ENCODE peak calls at places on chromosomes 6 and 20, in seven cellular contexts. One of them, this sample, is unnamed.

GRCh38 chr20:40639956-40640355 is 49.1 kb downstream of the MAFB start:
- ATAC-seq in upper lobe of right lung: no peak
- ATAC-seq in left ventricle myocardium superior: no peak
- ATAC-seq in GM12878: no peak
- ATAC-seq in right cardiac atrium: no peak
- ATAC-seq in stimulated activated naive CD8-positive, alpha-beta T cell treated with anti-CD3 and anti-CD28 coated beads, Interleukin-15, amount 100 ng/mL, for 72 hours: no peak
- ATAC-seq in gastroesophageal sphincter: no peak
- ATAC-seq in this sample: no peak

GRCh38 chr6:12296255-12296573 is 6.1 kb downstream of the EDN1 start:
- ATAC-seq in upper lobe of right lung: peak; percentile 20
- ATAC-seq in left ventricle myocardium superior: no peak
- ATAC-seq in GM12878: no peak
- ATAC-seq in right cardiac atrium: peak; percentile 81
- ATAC-seq in stimulated activated naive CD8-positive, alpha-beta T cell treated with anti-CD3 and anti-CD28 coated beads, Interleukin-15, amount 100 ng/mL, for 72 hours: no peak
- ATAC-seq in gastroesophageal sphincter: no peak
- ATAC-seq in this sample: peak; percentile 70

GRCh38 chr6:24918641-24919403 is 16.9 kb downstream of the RIPOR2 start:
- ATAC-seq in upper lobe of right lung: no peak
- ATAC-seq in left ventricle myocardium superior: peak; percentile 90
- ATAC-seq in GM12878: peak; percentile 67
- ATAC-seq in right cardiac atrium: peak; percentile 44
- ATAC-seq in stimulated activated naive CD8-positive, alpha-beta T cell treated with anti-CD3 and anti-CD28 coated beads, Interleukin-15, amount 100 ng/mL, for 72 hours: no peak
- ATAC-seq in gastroesophageal sphincter: no peak
- ATAC-seq in this sample: no peak

GRCh38 chr20:18154342-18154741 is 16.7 kb downstream of the KAT14 start:
- ATAC-seq in upper lobe of right lung: no peak
- ATAC-seq in left ventricle myocardium superior: no peak
- ATAC-seq in GM12878: no peak
- ATAC-seq in right cardiac atrium: no peak
- ATAC-seq in stimulated activated naive CD8-positive, alpha-beta T cell treated with anti-CD3 and anti-CD28 coated beads, Interleukin-15, amount 100 ng/mL, for 72 hours: no peak
- ATAC-seq in gastroesophageal sphincter: no peak
- ATAC-seq in this sample: no peak

GRCh38 chr6:140988780-140989179 is 1143.9 kb upstream of the GJE1 start:
- ATAC-seq in upper lobe of right lung: no peak
- ATAC-seq in left ventricle myocardium superior: no peak
- ATAC-seq in GM12878: no peak
- ATAC-seq in right cardiac atrium: no peak
- ATAC-seq in stimulated activated naive CD8-positive, alpha-beta T cell treated with anti-CD3 and anti-CD28 coated beads, Interleukin-15, amount 100 ng/mL, for 72 hours: no peak
- ATAC-seq in gastroesophageal sphincter: no peak
- ATAC-seq in this sample: no peak

GRCh38 chr20:46800405-46800804 is 91.0 kb downstream of the SLC2A10 start:
- ATAC-seq in upper lobe of right lung: no peak
- ATAC-seq in left ventricle myocardium superior: no peak
- ATAC-seq in GM12878: no peak
- ATAC-seq in right cardiac atrium: no peak
- ATAC-seq in stimulated activated naive CD8-positive, alpha-beta T cell treated with anti-CD3 and anti-CD28 coated beads, Interleukin-15, amount 100 ng/mL, for 72 hours: no peak
- ATAC-seq in gastroesophageal sphincter: no peak
- ATAC-seq in this sample: no peak

GRCh38 chr6:107894821-107895396 is 63.1 kb downstream of the SEC63 start:
- ATAC-seq in upper lobe of right lung: peak; percentile 58
- ATAC-seq in left ventricle myocardium superior: no peak
- ATAC-seq in GM12878: peak; percentile 82
- ATAC-seq in right cardiac atrium: no peak
- ATAC-seq in stimulated activated naive CD8-positive, alpha-beta T cell treated with anti-CD3 and anti-CD28 coated beads, Interleukin-15, amount 100 ng/mL, for 72 hours: no peak
- ATAC-seq in gastroesophageal sphincter: no peak
- ATAC-seq in this sample: peak; percentile 93

GRCh38 chr6:12548526-12548925 is 168.0 kb upstream of the PHACTR1 start:
- ATAC-seq in upper lobe of right lung: no peak
- ATAC-seq in left ventricle myocardium superior: peak; percentile 85
- ATAC-seq in GM12878: no peak
- ATAC-seq in right cardiac atrium: peak; percentile 62
- ATAC-seq in stimulated activated naive CD8-positive, alpha-beta T cell treated with anti-CD3 and anti-CD28 coated beads, Interleukin-15, amount 100 ng/mL, for 72 hours: no peak
- ATAC-seq in gastroesophageal sphincter: peak; percentile 55
- ATAC-seq in this sample: no peak

GRCh38 chr20:22492497-22492896 is 91.9 kb downstream of the FOXA2 start:
- ATAC-seq in upper lobe of right lung: peak; percentile 40
- ATAC-seq in left ventricle myocardium superior: no peak
- ATAC-seq in GM12878: no peak
- ATAC-seq in right cardiac atrium: no peak
- ATAC-seq in stimulated activated naive CD8-positive, alpha-beta T cell treated with anti-CD3 and anti-CD28 coated beads, Interleukin-15, amount 100 ng/mL, for 72 hours: no peak
- ATAC-seq in gastroesophageal sphincter: no peak
- ATAC-seq in this sample: no peak

GRCh38 chr6:56046576-56046975 is 171.2 kb upstream of the BMP5 start:
- ATAC-seq in upper lobe of right lung: peak; percentile 87
- ATAC-seq in left ventricle myocardium superior: no peak
- ATAC-seq in GM12878: peak; percentile 41
- ATAC-seq in right cardiac atrium: peak; percentile 75
- ATAC-seq in stimulated activated naive CD8-positive, alpha-beta T cell treated with anti-CD3 and anti-CD28 coated beads, Interleukin-15, amount 100 ng/mL, for 72 hours: no peak
- ATAC-seq in gastroesophageal sphincter: no peak
- ATAC-seq in this sample: no peak

GRCh38 chr6:16540804-16541752 is 220.2 kb downstream of the ATXN1 start:
- ATAC-seq in upper lobe of right lung: peak; percentile 47
- ATAC-seq in left ventricle myocardium superior: peak; percentile 78
- ATAC-seq in GM12878: peak; percentile 93
- ATAC-seq in right cardiac atrium: peak; percentile 70
- ATAC-seq in stimulated activated naive CD8-positive, alpha-beta T cell treated with anti-CD3 and anti-CD28 coated beads, Interleukin-15, amount 100 ng/mL, for 72 hours: peak; percentile 58
- ATAC-seq in gastroesophageal sphincter: peak; percentile 61
- ATAC-seq in this sample: no peak